ENCODE peak calls at places on chromosome 21, in eight cellular contexts. B is activated T-helper 1 cell treated with anti-CD3 and anti-CD28 coated beads, Interleukin-12 subunit alpha, Interleukin-12 subunit beta, Interleukin-2, Interleukin-4 antibody, amounts not matched to agents 30 ng/mL and 10 ng/mL and 1 ng/mL, durations not matched to agents 14 hours and 24 hours and 36 hours; N is left ventricle myocardium inferior; K is ACHN; C is mammary epithelial cell; O is activated CD4-positive, CD25-positive, alpha-beta regulatory T cell; Q is NCI-H1436 treated with DMSO at 0.1 percent for 48 hours; R is NCI-H1694 treated with DMSO at 0.1 percent for 48 hours. F is an unnamed sample.
A peak's percentile ranks its signal among the peaks of the same experiment; 100 is the strongest.

GRCh38 chr21:45611296-45611695 is 32.2 kb upstream of the PCBP3 start:
- DNase-seq in O (no peak), K (no peak), N (no peak), R (no peak), Q (no peak), C (no peak), B (no peak), F (no peak)

GRCh38 chr21:16169102-16169511 is 439.3 kb downstream of the USP25 start:
- DNase-seq in O (no peak), K (no peak), Q (no peak), B (no peak), N (no peak), C (no peak), R (no peak), F (no peak)

GRCh38 chr21:31142600-31142999 is 104.3 kb upstream of the KRTAP19-8 start:
- DNase-seq in R (no peak), K (peak; percentile 13), N (no peak), C (no peak), O (no peak), Q (no peak), B (no peak), F (peak; percentile 56)

GRCh38 chr21:42309753-42310213 is 5.4 kb downstream of the TFF3 start:
- DNase-seq in K (peak; percentile 25), C (no peak), N (peak; percentile 43), O (peak; percentile 59), Q (no peak), R (peak; percentile 41), B (peak; percentile 61), F (peak; percentile 32)

GRCh38 chr21:42677339-42678117 is 24.1 kb downstream of the PDE9A start:
- DNase-seq in B (no peak), O (no peak), N (no peak), R (no peak), K (no peak), Q (no peak), C (peak; percentile 53), F (no peak)

GRCh38 chr21:38343691-38344090 is 86.9 kb downstream of the KCNJ15 start:
- DNase-seq in K (no peak), B (no peak), R (no peak), C (peak; percentile 48), O (no peak), Q (no peak), N (no peak), F (no peak)

GRCh38 chr21:28523367-28523766 is 469.3 kb downstream of the LTN1 start:
- DNase-seq in R (no peak), O (no peak), K (no peak), N (no peak), Q (no peak), B (no peak), C (no peak), F (no peak)

GRCh38 chr21:39120876-39121599 is 62.2 kb downstream of the PSMG1 start:
- DNase-seq in C (no peak), R (no peak), Q (no peak), N (no peak), K (no peak), B (no peak), O (no peak), F (no peak)

GRCh38 chr21:25862596-25862995 is 127.8 kb downstream of the GABPA start:
- DNase-seq in N (no peak), O (no peak), R (peak; percentile 58), C (peak; percentile 19), B (no peak), K (peak; percentile 49), Q (no peak), F (no peak)

GRCh38 chr21:42188663-42189062 is 30.3 kb upstream of the ABCG1 start:
- DNase-seq in Q (no peak), N (no peak), C (no peak), B (no peak), R (no peak), K (no peak), O (no peak), F (no peak)

GRCh38 chr21:46065215-46065992 is 32.5 kb upstream of the COL6A2 start:
- DNase-seq in C (no peak), N (peak; percentile 63), R (no peak), K (no peak), Q (no peak), O (no peak), B (no peak), F (no peak)

F was measured in G401.